ENCODE peak calls at places on chromosomes 11 and 22, in nine cellular contexts. F is Calu3, H is RWPE1, U is GM12891, Y is activated T-helper 1 cell treated with Interleukin-2 at 50 U/mL for 16 hours, X is AG20443, D is MM.1S, J is AG09319, B is transverse colon. V is an unnamed sample.

GRCh38 chr11:3356858-3357257 is 22.1 kb downstream of the ZNF195 start:
- DNase-seq in F (no peak), H (no peak), U (no peak), Y (no peak), X (no peak), D (no peak), J (no peak), B (no peak), V (no peak)

GRCh38 chr11:133160754-133161153 is 371.5 kb downstream of the OPCML start:
- DNase-seq in F (no peak), H (no peak), U (no peak), Y (no peak), X (no peak), D (no peak), J (no peak), B (no peak), V (no peak)

GRCh38 chr22:48939441-48940265 is 888.0 kb downstream of the BRD1 start:
- DNase-seq in F (no peak), H (no peak), U (no peak), Y (no peak), X (no peak), D (no peak), J (no peak), B (peak), V (no peak)

GRCh38 chr11:106461148-106461547 is 383.7 kb downstream of the AASDHPPT start:
- DNase-seq in F (no peak), H (no peak), U (no peak), Y (no peak), X (no peak), D (no peak), J (no peak), B (no peak), V (no peak)

GRCh38 chr22:30304495-30305244 is 15.4 kb upstream of the CASTOR1 start:
- DNase-seq in F (peak), H (peak), U (no peak), Y (no peak), X (peak), D (no peak), J (no peak), B (peak), V (no peak)

GRCh38 chr11:76791861-76792260 is 8.7 kb downstream of the TSKU start:
- DNase-seq in F (no peak), H (no peak), U (no peak), Y (no peak), X (peak), D (no peak), J (no peak), B (no peak), V (no peak)

GRCh38 chr11:116916052-116916451 is 78.6 kb upstream of the APOA1 start:
- DNase-seq in F (no peak), H (no peak), U (no peak), Y (no peak), X (no peak), D (no peak), J (no peak), B (no peak), V (no peak)

GRCh38 chr22:45263790-45264269 is 20.9 kb upstream of the UPK3A start:
- DNase-seq in F (peak), H (peak), U (peak), Y (no peak), X (peak), D (peak), J (peak), B (peak), V (peak)

GRCh38 chr11:116267146-116267545 is 505.6 kb downstream of the BUD13 start:
- DNase-seq in F (no peak), H (no peak), U (no peak), Y (no peak), X (no peak), D (no peak), J (no peak), B (no peak), V (no peak)

GRCh38 chr11:35330924-35331323 is 88.4 kb downstream of the SLC1A2 start:
- DNase-seq in F (no peak), H (no peak), U (no peak), Y (peak), X (no peak), D (peak), J (no peak), B (no peak), V (no peak)

GRCh38 chr11:123158609-123159008 is 36.4 kb downstream of the CLMP start:
- DNase-seq in F (no peak), H (peak), U (no peak), Y (no peak), X (no peak), D (no peak), J (no peak), B (no peak), V (no peak)

GRCh38 chr22:49853981-49854791 is 542 bp downstream of the ZBED4 start:
- DNase-seq in F (peak), H (no peak), U (no peak), Y (no peak), X (peak), D (peak), J (no peak), B (peak), V (no peak)

GRCh38 chr22:26318975-26319374 is 110.1 kb upstream of the ASPHD2 start:
- DNase-seq in F (peak), H (peak), U (no peak), Y (no peak), X (peak), D (no peak), J (no peak), B (no peak), V (no peak)

GRCh38 chr11:79762271-79762935 is 321.6 kb upstream of the TENM4 start:
- DNase-seq in F (no peak), H (no peak), U (no peak), Y (no peak), X (no peak), D (peak), J (no peak), B (no peak), V (no peak)

GRCh38 chr22:24429411-24430365 is 2.3 kb downstream of the ADORA2A start:
- DNase-seq in F (no peak), H (no peak), U (no peak), Y (peak), X (peak), D (peak), J (no peak), B (no peak), V (no peak)

GRCh38 chr11:119673389-119674336 is 55.3 kb downstream of the NECTIN1 start:
- DNase-seq in F (no peak), H (no peak), U (peak), Y (no peak), X (no peak), D (peak), J (no peak), B (peak), V (no peak)

GRCh38 chr22:49716441-49716840 is 111.2 kb downstream of the BRD1 start:
- DNase-seq in F (no peak), H (no peak), U (no peak), Y (no peak), X (no peak), D (no peak), J (no peak), B (no peak), V (no peak)

GRCh38 chr11:118215262-118215661 is 9.5 kb downstream of the JAML start:
- DNase-seq in F (no peak), H (no peak), U (no peak), Y (no peak), X (no peak), D (no peak), J (no peak), B (no peak), V (no peak)

GRCh38 chr11:33802414-33802950 is 28.2 kb upstream of the FBXO3 start:
- DNase-seq in F (peak), H (no peak), U (no peak), Y (no peak), X (peak), D (peak), J (peak), B (peak), V (peak)

GRCh38 chr11:91174734-91175133 is 951.9 kb upstream of the CHORDC1 start:
- DNase-seq in F (no peak), H (no peak), U (no peak), Y (no peak), X (no peak), D (no peak), J (no peak), B (no peak), V (no peak)

GRCh38 chr11:27907534-27907933 is 200.4 kb downstream of the KIF18A start:
- DNase-seq in F (no peak), H (no peak), U (no peak), Y (no peak), X (no peak), D (peak), J (no peak), B (no peak), V (no peak)

GRCh38 chr11:86183694-86184093 is 60.9 kb upstream of the EED start:
- DNase-seq in F (peak), H (no peak), U (no peak), Y (no peak), X (no peak), D (peak), J (no peak), B (no peak), V (no peak)

GRCh38 chr11:15748107-15748506 is 608.2 kb downstream of the SOX6 start:
- DNase-seq in F (no peak), H (no peak), U (no peak), Y (no peak), X (no peak), D (no peak), J (no peak), B (no peak), V (no peak)

GRCh38 chr22:43011079-43011478 is 3.9 kb downstream of the PACSIN2 start:
- DNase-seq in F (no peak), H (no peak), U (no peak), Y (no peak), X (peak), D (no peak), J (no peak), B (no peak), V (no peak)

GRCh38 chr11:121740902-121741301 is 288.1 kb upstream of the SORL1-AS1 start:
- DNase-seq in F (no peak), H (no peak), U (no peak), Y (no peak), X (no peak), D (no peak), J (no peak), B (no peak), V (no peak)